ENCODE peak calls at places on chromosomes 5 and 9, in eight cellular contexts. C is hepatocyte, U is GM10248, L is anterior cingulate cortex, Z is GM12891, D is SK-N-SH, H is NCI-H2081, N is WTC11. Y is an unnamed sample.
A peak's percentile ranks its signal among the peaks of the same experiment; 100 is the strongest.

GRCh38 chr9:21326526-21327139 is 8.6 kb downstream of the KLHL9 start:
- DNase-seq in U (peak; percentile 49), Z (peak; percentile 12), D (peak; percentile 45), L (no peak), C (peak; percentile 55), H (peak; percentile 63), N (no peak), Y (peak; percentile 72)

GRCh38 chr9:27421567-27421966 is 102.5 kb upstream of the IFNK start:
- DNase-seq in Z (no peak), H (no peak), N (no peak), C (no peak), D (no peak), U (no peak), L (no peak), Y (no peak)

GRCh38 chr5:151738125-151738848 is 20.1 kb downstream of the ATOX1 start:
- DNase-seq in N (no peak), U (no peak), L (no peak), D (no peak), Z (no peak), C (no peak), H (no peak), Y (no peak)

GRCh38 chr5:138981606-138982005 is 106.5 kb upstream of the LRRTM2 start:
- DNase-seq in U (no peak), L (no peak), D (no peak), Z (no peak), C (no peak), N (no peak), H (no peak), Y (no peak)

GRCh38 chr9:73270967-73271722 is 119.5 kb downstream of the ANXA1 start:
- DNase-seq in U (no peak), L (no peak), Z (no peak), N (no peak), H (no peak), D (no peak), C (peak; percentile 75), Y (peak; percentile 66)

GRCh38 chr9:116269250-116269649 is 115.7 kb downstream of the PAPPA start:
- DNase-seq in C (no peak), N (no peak), H (no peak), U (no peak), D (no peak), L (no peak), Z (no peak), Y (no peak)

GRCh38 chr9:98795295-98795955 is 930 bp downstream of the ANKS6 start:
- DNase-seq in H (no peak), Z (no peak), N (no peak), D (no peak), U (no peak), C (peak; percentile 4), L (no peak), Y (no peak)

GRCh38 chr5:163867324-163867723 is 361.9 kb downstream of the MAT2B start:
- DNase-seq in C (no peak), H (no peak), N (no peak), D (no peak), L (no peak), U (no peak), Z (no peak), Y (no peak)

GRCh38 chr5:81717221-81717620 is 33.7 kb downstream of the SSBP2 start:
- DNase-seq in U (no peak), Z (no peak), D (no peak), H (no peak), C (no peak), L (no peak), N (no peak), Y (no peak)

GRCh38 chr5:157464518-157465171 is 4.6 kb downstream of the NIPAL4 start:
- DNase-seq in C (peak; percentile 75), N (no peak), D (no peak), U (peak; percentile 57), L (no peak), Z (no peak), H (no peak), Y (peak; percentile 65)

GRCh38 chr9:136107155-136107952 is 11.3 kb downstream of the TMEM250 start:
- DNase-seq in Z (no peak), L (no peak), D (peak; percentile 60), N (no peak), U (peak; percentile 79), C (no peak), H (peak; percentile 33), Y (no peak)

GRCh38 chr5:173454381-173454763 is 126.2 kb upstream of the STC2 start:
- DNase-seq in H (no peak), L (no peak), U (no peak), C (peak; percentile 37), D (no peak), N (no peak), Z (no peak), Y (no peak)

GRCh38 chr9:130446111-130446861 is 1.5 kb downstream of the ASS1 start:
- DNase-seq in H (no peak), N (peak; percentile 52), L (peak; percentile 25), D (peak; percentile 81), C (peak; percentile 67), U (no peak), Z (no peak), Y (no peak)

GRCh38 chr5:54171645-54172384 is 138.6 kb downstream of the ARL15 start:
- DNase-seq in Z (no peak), H (no peak), U (no peak), N (no peak), C (no peak), L (no peak), D (no peak), Y (no peak)

GRCh38 chr9:87067426-87067825 is 120.1 kb upstream of the GAS1 start:
- DNase-seq in C (no peak), N (no peak), D (no peak), L (no peak), U (no peak), H (no peak), Z (no peak), Y (no peak)

GRCh38 chr5:176489077-176489476 is 40.9 kb downstream of the FAF2 start:
- DNase-seq in L (no peak), N (no peak), U (no peak), C (no peak), H (no peak), D (no peak), Z (no peak), Y (no peak)

GRCh38 chr5:178322736-178323540 is 90.3 kb upstream of the PHYKPL start:
- DNase-seq in C (no peak), L (no peak), U (no peak), H (no peak), Z (no peak), D (no peak), N (no peak), Y (no peak)

GRCh38 chr5:157520911-157521703 is 54.5 kb downstream of the ADAM19 start:
- DNase-seq in D (no peak), C (no peak), L (no peak), Z (no peak), H (no peak), U (no peak), N (no peak), Y (peak; percentile 31)

Y was measured in HT-29.